ENCODE peak calls at places on chromosomes 13 and 19, in five cellular contexts. Q is body of pancreas; M is CD8-positive, alpha-beta T cell; P is tibial artery; Y is mammary epithelial cell. W is an unnamed sample.

GRCh38 chr19:12786149-12786870 is 5.0 kb upstream of the JUNB start:
- DNase-seq in P (peak), M (no peak), Y (no peak), Q (peak), W (peak)

GRCh38 chr13:69092615-69093322 is 1014.9 kb upstream of the ATXN8OS start:
- DNase-seq in Y (no peak), Q (no peak), M (no peak), P (no peak), W (no peak)

GRCh38 chr13:39321578-39321977 is 281.4 kb downstream of the LHFPL6 start:
- DNase-seq in Y (no peak), Q (no peak), M (no peak), P (no peak), W (no peak)

GRCh38 chr13:99876651-99877050 is 94.9 kb downstream of the ZIC5 start:
- DNase-seq in P (no peak), M (no peak), Y (no peak), Q (no peak), W (no peak)

GRCh38 chr13:106373989-106374572 is 161.4 kb downstream of the EFNB2 start:
- DNase-seq in M (no peak), Y (peak), P (no peak), Q (no peak), W (no peak)

GRCh38 chr19:31154021-31154420 is 195.2 kb downstream of the TSHZ3 start:
- DNase-seq in M (no peak), P (no peak), Y (peak), Q (no peak), W (peak)

GRCh38 chr13:40895715-40896184 is 106.3 kb downstream of the SLC25A15 start:
- DNase-seq in Q (no peak), P (no peak), M (no peak), Y (peak), W (no peak)

GRCh38 chr13:83798731-83799130 is 83.5 kb downstream of the SLITRK1 start:
- DNase-seq in M (no peak), Y (peak), P (no peak), Q (no peak), W (no peak)

GRCh38 chr19:17234911-17235617 is 9.0 kb downstream of the OCEL1 start:
- DNase-seq in Q (peak), P (no peak), M (peak), Y (peak), W (peak)

GRCh38 chr13:76481738-76482137 is 404.5 kb downstream of the KCTD12 start:
- DNase-seq in P (no peak), M (no peak), Y (peak), Q (no peak), W (no peak)

GRCh38 chr19:47229674-47230121 is 1.3 kb downstream of the BBC3 start:
- DNase-seq in M (peak), P (no peak), Q (no peak), Y (no peak), W (no peak)

GRCh38 chr13:111152836-111153235 is 37.7 kb downstream of the ARHGEF7 start:
- DNase-seq in Y (no peak), P (no peak), Q (no peak), M (no peak), W (peak)

GRCh38 chr13:101127741-101128353 is 288.5 kb downstream of the NALCN start:
- DNase-seq in P (no peak), Y (peak), Q (peak), M (peak), W (peak)

GRCh38 chr13:41561179-41561578 is 103.8 kb downstream of the RGCC start:
- DNase-seq in Y (no peak), P (no peak), M (no peak), Q (no peak), W (no peak)

GRCh38 chr19:2887391-2887914 is 13.3 kb upstream of the ZNF57 start:
- DNase-seq in P (peak), Q (peak), M (peak), Y (peak), W (peak)

GRCh38 chr13:111006508-111007031 is 91.7 kb upstream of the ANKRD10 start:
- DNase-seq in P (peak), Q (peak), M (no peak), Y (no peak), W (no peak)

GRCh38 chr19:50573741-50574461 is 5.7 kb upstream of the LRRC4B start:
- DNase-seq in M (no peak), P (no peak), Q (no peak), Y (no peak), W (no peak)

GRCh38 chr19:52391135-52391534 is 6.5 kb upstream of the ZNF528 start:
- DNase-seq in M (no peak), P (no peak), Q (no peak), Y (no peak), W (no peak)

GRCh38 chr13:72284791-72285190 is 417.8 kb upstream of the DACH1 start:
- DNase-seq in M (no peak), P (no peak), Q (no peak), Y (no peak), W (no peak)

GRCh38 chr19:11130824-11131455 is 24.6 kb downstream of the SPC24 start:
- DNase-seq in M (peak), Q (peak), Y (no peak), P (peak), W (peak)

GRCh38 chr13:43006893-43007631 is 15.0 kb upstream of the EPSTI1 start:
- DNase-seq in M (no peak), Y (peak), Q (no peak), P (no peak), W (peak)

GRCh38 chr19:47511681-47512080 is 3.2 kb downstream of the NAPA start:
- DNase-seq in Q (peak), Y (no peak), P (no peak), M (no peak), W (no peak)

GRCh38 chr13:105587786-105588185 is 947.7 kb downstream of the EFNB2 start:
- DNase-seq in Q (no peak), P (no peak), M (no peak), Y (peak), W (peak)

GRCh38 chr13:41791056-41791455 is 169.9 kb downstream of the VWA8 start:
- DNase-seq in M (no peak), Y (no peak), P (no peak), Q (no peak), W (no peak)

GRCh38 chr19:54172764-54173699 is at the start of gene TMC4:
- DNase-seq in M (no peak), P (no peak), Q (peak), Y (peak), W (peak)

GRCh38 chr13:80957019-80957650 is 616.2 kb upstream of the SPRY2 start:
- DNase-seq in Y (no peak), P (no peak), Q (no peak), M (no peak), W (no peak)

GRCh38 chr19:35090160-35090794 is 25.3 kb upstream of the FXYD3 start:
- DNase-seq in Q (peak), P (no peak), M (peak), Y (peak), W (peak)

GRCh38 chr13:50801087-50801931 is 42.2 kb downstream of the DLEU7 start:
- DNase-seq in Y (peak), P (no peak), Q (peak), M (peak), W (peak)

DNA sequence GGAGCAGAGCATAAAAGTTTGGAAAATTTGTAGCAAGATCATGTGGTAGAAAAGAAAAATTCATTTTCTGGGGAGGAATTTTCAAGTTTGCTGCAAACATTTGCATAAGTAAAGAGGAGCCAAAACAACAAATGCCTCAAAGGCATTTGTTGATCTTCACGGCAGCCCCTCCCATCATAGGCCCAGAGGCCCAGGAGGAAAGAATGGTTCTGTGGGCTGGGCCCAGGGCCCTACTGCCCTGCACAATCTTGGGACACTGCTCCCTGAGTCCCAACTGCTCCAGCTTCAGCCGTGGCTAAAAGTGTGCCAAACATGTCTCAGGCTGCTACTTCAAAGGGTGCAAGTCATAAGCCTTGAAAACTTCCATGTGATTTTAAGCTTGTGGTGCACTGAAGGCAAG is 11.3 kb downstream of the LGALS13 start:
- DNase-seq in Y (no peak), Q (no peak), M (no peak), P (no peak), W (no peak)
- H3K27ac ChIP-seq in Y (no peak), Q (no peak), M (no peak), P (no peak), W (no peak)

GRCh38 chr19:4234862-4235201 is 5.5 kb downstream of the EBI3 start:
- DNase-seq in Y (no peak), M (no peak), Q (no peak), P (no peak), W (no peak)

GRCh38 chr19:4232614-4233281 is 3.4 kb downstream of the EBI3 start:
- DNase-seq in Y (no peak), Q (no peak), M (no peak), P (no peak), W (no peak)

GRCh38 chr19:4229179-4229931 is at the start of gene EBI3:
- DNase-seq in M (no peak), Y (peak), P (no peak), Q (no peak), W (no peak)

GRCh38 chr19:4234142-4234861 is 5.0 kb downstream of the EBI3 start:
- DNase-seq in Y (no peak), P (no peak), Q (no peak), M (no peak), W (no peak)

DNA sequence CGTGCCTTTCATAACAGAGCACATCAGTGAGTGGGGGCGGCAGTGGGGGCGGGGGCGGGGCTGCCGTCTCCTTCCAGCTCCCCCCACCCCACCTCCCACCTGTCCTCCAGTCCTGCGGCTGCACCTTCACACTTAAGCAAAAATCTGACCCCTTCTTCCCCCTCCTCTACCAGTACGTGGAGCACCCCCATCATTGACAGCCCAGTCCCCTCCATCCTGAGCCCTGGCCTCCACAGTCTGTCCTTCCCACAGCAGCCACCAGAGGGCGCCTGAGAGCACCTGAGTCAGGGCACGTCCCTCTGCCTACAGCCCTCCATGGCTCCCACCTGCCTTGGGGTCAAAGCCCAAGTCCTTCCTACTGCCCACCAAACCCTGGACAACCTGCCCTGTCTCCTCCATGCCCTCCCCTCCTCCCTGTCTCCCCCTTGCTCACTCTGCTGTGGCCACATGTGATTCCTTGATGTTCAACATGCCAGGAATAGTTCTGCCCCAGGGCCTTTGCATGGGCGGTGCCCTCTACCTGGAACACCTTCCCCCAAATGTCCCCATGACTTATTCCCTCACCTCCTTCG is 4.0 kb downstream of the EBI3 start:
- DNase-seq in M (peak), P (no peak), Y (no peak), Q (peak), W (no peak)
- TF ChIP-seq CTCF in M (peak), P (peak), Y (peak), Q (peak), W (peak)

GRCh38 chr13:31774186-31774585 is 34.9 kb downstream of the RXFP2 start:
- DNase-seq in P (no peak), Y (no peak), M (no peak), Q (no peak), W (no peak)
- H3K27ac ChIP-seq in P (peak), Y (no peak), M (no peak), Q (no peak), W (no peak)

DNA sequence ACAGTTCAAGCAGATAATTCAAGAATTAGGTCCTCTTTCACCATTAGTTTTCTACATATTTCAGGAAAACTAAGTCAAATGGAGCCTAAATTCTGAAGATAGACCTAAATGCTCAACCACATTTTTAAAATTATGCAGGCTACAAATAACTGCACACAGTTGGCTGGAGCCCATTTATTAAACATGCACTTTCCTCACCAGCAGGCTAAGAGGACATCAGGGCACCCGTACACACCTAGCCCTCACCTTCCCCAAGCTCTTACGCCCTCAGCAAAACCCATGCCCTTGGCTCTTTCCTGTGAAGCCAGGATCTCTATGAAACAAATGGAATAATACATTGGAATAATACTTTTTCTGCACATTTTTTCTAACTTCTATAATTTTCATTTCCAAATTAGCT is 18.2 kb downstream of the IRS2 start:
- DNase-seq in Y (no peak), M (no peak), P (no peak), Q (no peak), W (no peak)
- TF ChIP-seq CTCF in Y (no peak), M (no peak), P (no peak), Q (no peak), W (no peak)

DNA sequence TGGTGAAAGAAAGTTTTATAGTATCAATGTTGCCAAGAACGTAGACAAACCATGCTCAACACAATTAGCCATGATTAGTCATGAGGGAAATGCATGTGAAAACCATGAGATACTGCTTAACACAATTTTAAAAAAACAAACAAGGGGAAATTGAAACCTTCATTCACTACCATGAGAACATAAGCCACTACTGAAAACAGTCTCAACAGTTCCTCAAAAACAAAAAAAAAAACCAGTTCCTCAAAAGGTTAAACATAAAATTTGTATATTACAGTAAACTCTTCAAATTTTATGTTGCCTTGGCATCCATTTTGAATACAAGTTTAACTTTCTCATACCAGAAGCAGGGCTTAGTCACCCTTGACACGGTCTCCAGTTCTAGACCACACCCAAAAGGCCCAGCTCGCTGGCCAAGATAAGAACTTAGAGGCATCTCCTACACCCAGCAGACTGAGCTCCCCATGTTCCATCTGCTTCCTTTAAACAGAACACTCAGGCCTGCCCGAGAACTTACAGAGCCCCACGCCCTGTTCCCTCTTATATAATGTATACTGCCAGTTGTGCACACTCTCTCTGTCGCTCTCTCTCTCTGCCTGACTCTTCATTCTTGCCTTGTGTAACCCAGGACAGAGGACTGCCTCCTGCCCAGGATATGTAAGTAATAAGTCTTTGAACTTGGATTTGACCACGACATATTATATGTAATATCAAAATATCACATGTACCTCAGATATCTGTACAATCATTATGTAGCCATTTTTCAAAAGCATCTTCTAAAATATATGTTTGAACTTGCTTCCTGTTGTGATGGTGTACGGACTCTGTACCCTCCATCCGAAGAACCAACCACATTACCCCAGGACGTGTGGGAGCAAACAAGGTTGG is 67.4 kb downstream of the STK24 start:
- DNase-seq in Y (peak), P (peak), Q (no peak), M (peak), W (peak)
- H3K27ac ChIP-seq in Y (peak), P (peak), Q (no peak), M (no peak), W (peak)

DNA sequence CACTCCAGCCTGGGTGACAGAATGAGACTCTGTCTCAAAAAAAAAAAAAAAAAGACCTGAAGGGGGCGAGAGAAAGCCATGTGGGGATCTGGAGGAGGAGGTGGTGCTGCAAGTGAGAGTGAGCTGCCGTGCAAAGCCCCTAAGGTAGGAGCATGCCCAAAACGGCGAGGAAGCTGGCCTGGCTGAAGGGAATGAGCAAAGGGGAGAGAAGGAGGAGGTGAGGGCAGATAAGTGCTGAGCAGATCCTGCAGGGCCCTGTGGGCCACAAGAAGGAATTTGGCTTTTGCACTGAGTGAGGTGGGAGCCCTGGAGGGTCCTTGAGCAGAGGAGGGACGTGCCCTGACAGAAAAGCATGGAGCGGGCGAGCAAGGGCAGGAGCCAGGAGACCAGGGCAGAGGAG is 19.4 kb upstream of the ADGRE5 start:
- DNase-seq in Q (no peak), Y (no peak), P (no peak), M (peak), W (no peak)
- TF ChIP-seq CTCF in Q (no peak), Y (no peak), P (no peak), M (peak), W (no peak)

GRCh38 chr13:45339399-45339798 is 1.6 kb downstream of the TPT1 start:
- DNase-seq in M (no peak), Y (no peak), P (no peak), Q (no peak), W (no peak)
- H3K27ac ChIP-seq in M (no peak), Y (peak), P (peak), Q (peak), W (no peak)